ENCODE peak calls at places on chromosomes 6 and 20, in seven cellular contexts. One of them, this sample, is unnamed.

GRCh38 chr6:122803056-122803695 is 14.1 kb downstream of the SMPDL3A start:
- DNase-seq in upper lobe of right lung: no peak
- DNase-seq in AG10803: peak
- DNase-seq in mucosa of descending colon: no peak
- DNase-seq in effector memory CD4-positive, alpha-beta T cell: no peak
- DNase-seq in astrocyte of the cerebellum: no peak
- DNase-seq in HL-60: no peak
- DNase-seq in this sample: no peak

GRCh38 chr6:74870403-74870802 is 335.4 kb downstream of the COL12A1 start:
- DNase-seq in upper lobe of right lung: no peak
- DNase-seq in AG10803: peak
- DNase-seq in mucosa of descending colon: no peak
- DNase-seq in effector memory CD4-positive, alpha-beta T cell: no peak
- DNase-seq in astrocyte of the cerebellum: no peak
- DNase-seq in HL-60: no peak
- DNase-seq in this sample: no peak

GRCh38 chr6:6057442-6058053 is 50.8 kb upstream of the NRN1 start:
- DNase-seq in upper lobe of right lung: no peak
- DNase-seq in AG10803: peak
- DNase-seq in mucosa of descending colon: no peak
- DNase-seq in effector memory CD4-positive, alpha-beta T cell: no peak
- DNase-seq in astrocyte of the cerebellum: peak
- DNase-seq in HL-60: peak
- DNase-seq in this sample: peak

GRCh38 chr6:160679402-160679769 is 15.3 kb upstream of the LPA start:
- DNase-seq in upper lobe of right lung: peak
- DNase-seq in AG10803: no peak
- DNase-seq in mucosa of descending colon: no peak
- DNase-seq in effector memory CD4-positive, alpha-beta T cell: no peak
- DNase-seq in astrocyte of the cerebellum: no peak
- DNase-seq in HL-60: no peak
- DNase-seq in this sample: no peak

GRCh38 chr6:158991017-158991723 is 8.8 kb downstream of the RSPH3 start:
- DNase-seq in upper lobe of right lung: no peak
- DNase-seq in AG10803: no peak
- DNase-seq in mucosa of descending colon: no peak
- DNase-seq in effector memory CD4-positive, alpha-beta T cell: no peak
- DNase-seq in astrocyte of the cerebellum: no peak
- DNase-seq in HL-60: peak
- DNase-seq in this sample: no peak

GRCh38 chr6:87756858-87757257 is 54.8 kb upstream of the AKIRIN2 start:
- DNase-seq in upper lobe of right lung: no peak
- DNase-seq in AG10803: peak
- DNase-seq in mucosa of descending colon: no peak
- DNase-seq in effector memory CD4-positive, alpha-beta T cell: no peak
- DNase-seq in astrocyte of the cerebellum: peak
- DNase-seq in HL-60: peak
- DNase-seq in this sample: peak

GRCh38 chr6:593139-593906 is 63.6 kb downstream of the HUS1B start:
- DNase-seq in upper lobe of right lung: no peak
- DNase-seq in AG10803: peak
- DNase-seq in mucosa of descending colon: no peak
- DNase-seq in effector memory CD4-positive, alpha-beta T cell: peak
- DNase-seq in astrocyte of the cerebellum: peak
- DNase-seq in HL-60: peak
- DNase-seq in this sample: peak

GRCh38 chr6:56891754-56892153 is 63.2 kb upstream of the BEND6 start:
- DNase-seq in upper lobe of right lung: no peak
- DNase-seq in AG10803: peak
- DNase-seq in mucosa of descending colon: no peak
- DNase-seq in effector memory CD4-positive, alpha-beta T cell: no peak
- DNase-seq in astrocyte of the cerebellum: no peak
- DNase-seq in HL-60: no peak
- DNase-seq in this sample: no peak

GRCh38 chr6:75472885-75473284 is 20.7 kb downstream of the FILIP1 start:
- DNase-seq in upper lobe of right lung: no peak
- DNase-seq in AG10803: no peak
- DNase-seq in mucosa of descending colon: no peak
- DNase-seq in effector memory CD4-positive, alpha-beta T cell: no peak
- DNase-seq in astrocyte of the cerebellum: no peak
- DNase-seq in HL-60: no peak
- DNase-seq in this sample: no peak

GRCh38 chr6:149863846-149864577 is at the start of gene LRP11:
- DNase-seq in upper lobe of right lung: peak
- DNase-seq in AG10803: peak
- DNase-seq in mucosa of descending colon: peak
- DNase-seq in effector memory CD4-positive, alpha-beta T cell: peak
- DNase-seq in astrocyte of the cerebellum: no peak
- DNase-seq in HL-60: peak
- DNase-seq in this sample: no peak

GRCh38 chr6:149864578-149865535 is 698 bp upstream of the LRP11 start:
- DNase-seq in upper lobe of right lung: no peak
- DNase-seq in AG10803: peak
- DNase-seq in mucosa of descending colon: no peak
- DNase-seq in effector memory CD4-positive, alpha-beta T cell: peak
- DNase-seq in astrocyte of the cerebellum: no peak
- DNase-seq in HL-60: peak
- DNase-seq in this sample: no peak

GRCh38 chr6:149862901-149863595 is 1.1 kb downstream of the LRP11 start:
- DNase-seq in upper lobe of right lung: peak
- DNase-seq in AG10803: peak
- DNase-seq in mucosa of descending colon: peak
- DNase-seq in effector memory CD4-positive, alpha-beta T cell: peak
- DNase-seq in astrocyte of the cerebellum: no peak
- DNase-seq in HL-60: peak
- DNase-seq in this sample: no peak

GRCh38 chr6:149861603-149862423 is 2.3 kb downstream of the LRP11 start:
- DNase-seq in upper lobe of right lung: peak
- DNase-seq in AG10803: no peak
- DNase-seq in mucosa of descending colon: no peak
- DNase-seq in effector memory CD4-positive, alpha-beta T cell: no peak
- DNase-seq in astrocyte of the cerebellum: no peak
- DNase-seq in HL-60: no peak
- DNase-seq in this sample: no peak

GRCh38 chr6:149863596-149863845 is 638 bp downstream of the LRP11 start:
- DNase-seq in upper lobe of right lung: no peak
- DNase-seq in AG10803: no peak
- DNase-seq in mucosa of descending colon: no peak
- DNase-seq in effector memory CD4-positive, alpha-beta T cell: no peak
- DNase-seq in astrocyte of the cerebellum: no peak
- DNase-seq in HL-60: no peak
- DNase-seq in this sample: no peak
- H3K4me3 ChIP-seq in upper lobe of right lung: peak
- H3K4me3 ChIP-seq in AG10803: peak
- H3K4me3 ChIP-seq in mucosa of descending colon: peak
- H3K4me3 ChIP-seq in effector memory CD4-positive, alpha-beta T cell: peak
- H3K4me3 ChIP-seq in astrocyte of the cerebellum: peak
- H3K4me3 ChIP-seq in HL-60: peak
- H3K4me3 ChIP-seq in this sample: peak

GRCh38 chr6:41427642-41428401 is 92.4 kb downstream of the NCR2 start:
- DNase-seq in upper lobe of right lung: peak
- DNase-seq in AG10803: no peak
- DNase-seq in mucosa of descending colon: peak
- DNase-seq in effector memory CD4-positive, alpha-beta T cell: no peak
- DNase-seq in astrocyte of the cerebellum: no peak
- DNase-seq in HL-60: no peak
- DNase-seq in this sample: no peak

GRCh38 chr6:41426888-41427641 is 91.7 kb downstream of the NCR2 start:
- DNase-seq in upper lobe of right lung: no peak
- DNase-seq in AG10803: no peak
- DNase-seq in mucosa of descending colon: no peak
- DNase-seq in effector memory CD4-positive, alpha-beta T cell: no peak
- DNase-seq in astrocyte of the cerebellum: no peak
- DNase-seq in HL-60: no peak
- DNase-seq in this sample: no peak

GRCh38 chr6:41429506-41430504 is 94.4 kb downstream of the NCR2 start:
- DNase-seq in upper lobe of right lung: no peak
- DNase-seq in AG10803: no peak
- DNase-seq in mucosa of descending colon: no peak
- DNase-seq in effector memory CD4-positive, alpha-beta T cell: no peak
- DNase-seq in astrocyte of the cerebellum: no peak
- DNase-seq in HL-60: no peak
- DNase-seq in this sample: no peak

GRCh38 chr6:41428995-41429417 is 93.6 kb downstream of the NCR2 start:
- DNase-seq in upper lobe of right lung: no peak
- DNase-seq in AG10803: peak
- DNase-seq in mucosa of descending colon: peak
- DNase-seq in effector memory CD4-positive, alpha-beta T cell: no peak
- DNase-seq in astrocyte of the cerebellum: no peak
- DNase-seq in HL-60: peak
- DNase-seq in this sample: no peak

GRCh38 chr6:41428402-41428994 is 93.1 kb downstream of the NCR2 start:
- DNase-seq in upper lobe of right lung: no peak
- DNase-seq in AG10803: peak
- DNase-seq in mucosa of descending colon: peak
- DNase-seq in effector memory CD4-positive, alpha-beta T cell: no peak
- DNase-seq in astrocyte of the cerebellum: no peak
- DNase-seq in HL-60: no peak
- DNase-seq in this sample: no peak
- H3K4me3 ChIP-seq in upper lobe of right lung: peak
- H3K4me3 ChIP-seq in AG10803: no peak
- H3K4me3 ChIP-seq in mucosa of descending colon: no peak
- H3K4me3 ChIP-seq in effector memory CD4-positive, alpha-beta T cell: no peak
- H3K4me3 ChIP-seq in astrocyte of the cerebellum: no peak
- H3K4me3 ChIP-seq in HL-60: peak
- H3K4me3 ChIP-seq in this sample: peak

GRCh38 chr6:26270121-26270861 is 94.7 kb upstream of the BTN3A2 start:
- DNase-seq in upper lobe of right lung: no peak
- DNase-seq in AG10803: no peak
- DNase-seq in mucosa of descending colon: no peak
- DNase-seq in effector memory CD4-positive, alpha-beta T cell: no peak
- DNase-seq in astrocyte of the cerebellum: no peak
- DNase-seq in HL-60: no peak
- DNase-seq in this sample: no peak
- H3K4me3 ChIP-seq in upper lobe of right lung: no peak
- H3K4me3 ChIP-seq in AG10803: peak
- H3K4me3 ChIP-seq in mucosa of descending colon: no peak
- H3K4me3 ChIP-seq in effector memory CD4-positive, alpha-beta T cell: peak
- H3K4me3 ChIP-seq in astrocyte of the cerebellum: peak
- H3K4me3 ChIP-seq in HL-60: no peak
- H3K4me3 ChIP-seq in this sample: peak

GRCh38 chr6:149467265-149467664 is 17.5 kb downstream of the ZC3H12D start:
- DNase-seq in upper lobe of right lung: no peak
- DNase-seq in AG10803: no peak
- DNase-seq in mucosa of descending colon: no peak
- DNase-seq in effector memory CD4-positive, alpha-beta T cell: no peak
- DNase-seq in astrocyte of the cerebellum: no peak
- DNase-seq in HL-60: no peak
- DNase-seq in this sample: no peak
- H3K4me3 ChIP-seq in upper lobe of right lung: no peak
- H3K4me3 ChIP-seq in AG10803: no peak
- H3K4me3 ChIP-seq in mucosa of descending colon: no peak
- H3K4me3 ChIP-seq in effector memory CD4-positive, alpha-beta T cell: no peak
- H3K4me3 ChIP-seq in astrocyte of the cerebellum: no peak
- H3K4me3 ChIP-seq in HL-60: no peak
- H3K4me3 ChIP-seq in this sample: no peak

DNA sequence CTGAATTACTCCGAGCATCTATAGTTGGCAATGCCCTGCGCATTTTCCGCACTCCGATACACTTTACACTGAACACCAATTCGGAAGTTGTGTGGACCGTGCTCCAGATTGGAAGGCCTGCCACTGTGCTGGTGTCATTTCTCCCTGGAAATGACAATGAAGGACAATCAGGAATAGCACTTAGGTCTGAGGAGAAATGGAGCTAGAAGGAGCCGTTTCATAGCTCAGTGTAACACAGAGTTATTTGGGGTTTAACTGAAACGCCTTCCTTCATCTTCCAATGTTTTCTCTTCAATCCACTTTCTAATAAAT is 501 bp upstream of the PLA2G7 start:
- DNase-seq in upper lobe of right lung: no peak
- DNase-seq in AG10803: no peak
- DNase-seq in mucosa of descending colon: no peak
- DNase-seq in effector memory CD4-positive, alpha-beta T cell: no peak
- DNase-seq in astrocyte of the cerebellum: no peak
- DNase-seq in HL-60: no peak
- DNase-seq in this sample: no peak
- H3K4me3 ChIP-seq in upper lobe of right lung: peak
- H3K4me3 ChIP-seq in AG10803: no peak
- H3K4me3 ChIP-seq in mucosa of descending colon: no peak
- H3K4me3 ChIP-seq in effector memory CD4-positive, alpha-beta T cell: no peak
- H3K4me3 ChIP-seq in astrocyte of the cerebellum: peak
- H3K4me3 ChIP-seq in HL-60: peak
- H3K4me3 ChIP-seq in this sample: no peak

GRCh38 chr20:3798908-3799248 is 2.8 kb downstream of the CDC25B start:
- DNase-seq in upper lobe of right lung: no peak
- DNase-seq in AG10803: no peak
- DNase-seq in mucosa of descending colon: peak
- DNase-seq in effector memory CD4-positive, alpha-beta T cell: no peak
- DNase-seq in astrocyte of the cerebellum: no peak
- DNase-seq in HL-60: no peak
- DNase-seq in this sample: peak
- H3K4me3 ChIP-seq in upper lobe of right lung: peak
- H3K4me3 ChIP-seq in AG10803: no peak
- H3K4me3 ChIP-seq in mucosa of descending colon: no peak
- H3K4me3 ChIP-seq in effector memory CD4-positive, alpha-beta T cell: peak
- H3K4me3 ChIP-seq in astrocyte of the cerebellum: no peak
- H3K4me3 ChIP-seq in HL-60: no peak
- H3K4me3 ChIP-seq in this sample: no peak

GRCh38 chr6:89734526-89734925 is 85.1 kb downstream of the MDN1 start:
- DNase-seq in upper lobe of right lung: no peak
- DNase-seq in AG10803: peak
- DNase-seq in mucosa of descending colon: no peak
- DNase-seq in effector memory CD4-positive, alpha-beta T cell: no peak
- DNase-seq in astrocyte of the cerebellum: no peak
- DNase-seq in HL-60: no peak
- DNase-seq in this sample: no peak
- H3K4me3 ChIP-seq in upper lobe of right lung: no peak
- H3K4me3 ChIP-seq in AG10803: no peak
- H3K4me3 ChIP-seq in mucosa of descending colon: no peak
- H3K4me3 ChIP-seq in effector memory CD4-positive, alpha-beta T cell: no peak
- H3K4me3 ChIP-seq in astrocyte of the cerebellum: no peak
- H3K4me3 ChIP-seq in HL-60: no peak
- H3K4me3 ChIP-seq in this sample: no peak

DNA sequence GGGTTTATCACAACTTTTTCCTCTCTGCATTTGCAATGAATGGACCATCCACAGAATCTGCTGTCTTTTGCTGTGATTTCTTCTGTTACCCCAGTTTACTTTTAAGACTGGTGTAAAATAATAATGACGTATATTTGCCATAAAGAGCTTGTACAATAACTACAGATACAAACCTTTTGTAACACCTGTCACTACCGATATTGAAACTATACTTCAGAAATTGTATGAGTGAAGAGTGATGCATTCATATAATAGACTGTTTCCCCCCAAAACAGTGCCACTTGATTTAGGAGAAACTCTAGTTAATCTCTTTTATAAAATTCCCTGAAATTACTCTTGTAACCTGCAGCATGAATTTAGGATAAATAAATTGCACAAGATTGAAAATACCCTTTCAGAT is 26.4 kb upstream of the PIM1 start:
- DNase-seq in upper lobe of right lung: no peak
- DNase-seq in AG10803: no peak
- DNase-seq in mucosa of descending colon: no peak
- DNase-seq in effector memory CD4-positive, alpha-beta T cell: no peak
- DNase-seq in astrocyte of the cerebellum: no peak
- DNase-seq in HL-60: no peak
- DNase-seq in this sample: no peak
- H3K4me3 ChIP-seq in upper lobe of right lung: no peak
- H3K4me3 ChIP-seq in AG10803: no peak
- H3K4me3 ChIP-seq in mucosa of descending colon: no peak
- H3K4me3 ChIP-seq in effector memory CD4-positive, alpha-beta T cell: no peak
- H3K4me3 ChIP-seq in astrocyte of the cerebellum: no peak
- H3K4me3 ChIP-seq in HL-60: no peak
- H3K4me3 ChIP-seq in this sample: no peak

GRCh38 chr6:118808794-118809668 is 84.9 kb upstream of the ASF1A start:
- DNase-seq in upper lobe of right lung: no peak
- DNase-seq in AG10803: no peak
- DNase-seq in mucosa of descending colon: no peak
- DNase-seq in effector memory CD4-positive, alpha-beta T cell: no peak
- DNase-seq in astrocyte of the cerebellum: no peak
- DNase-seq in HL-60: peak
- DNase-seq in this sample: no peak
- H3K4me3 ChIP-seq in upper lobe of right lung: no peak
- H3K4me3 ChIP-seq in AG10803: no peak
- H3K4me3 ChIP-seq in mucosa of descending colon: no peak
- H3K4me3 ChIP-seq in effector memory CD4-positive, alpha-beta T cell: no peak
- H3K4me3 ChIP-seq in astrocyte of the cerebellum: no peak
- H3K4me3 ChIP-seq in HL-60: no peak
- H3K4me3 ChIP-seq in this sample: no peak

This sample was measured in skeletal muscle cell.